ENCODE peak calls at places on chromosomes 13 and 19, in eight cellular contexts. T, N, F, D, G, R, M and E are unnamed samples.

GRCh38 chr13:101425623-101426022 is 9.3 kb upstream of the NALCN start:
- DNase-seq in T (no peak), N (no peak), F (no peak), D (no peak), G (no peak), R (no peak), M (no peak), E (no peak)

GRCh38 chr13:44842158-44842557 is 147.1 kb downstream of the NUFIP1 start:
- DNase-seq in T (no peak), N (no peak), F (no peak), D (no peak), G (no peak), R (no peak), M (no peak), E (no peak)

GRCh38 chr13:110134801-110135200 is 172.2 kb downstream of the COL4A1 start:
- DNase-seq in T (peak; percentile 67), N (no peak), F (no peak), D (no peak), G (no peak), R (no peak), M (no peak), E (peak; percentile 74)

GRCh38 chr13:94308808-94309207 is 170.7 kb downstream of the DCT start:
- DNase-seq in T (no peak), N (no peak), F (no peak), D (no peak), G (no peak), R (no peak), M (no peak), E (no peak)

GRCh38 chr19:30152510-30153291 is 210.7 kb downstream of the URI1 start:
- DNase-seq in T (no peak), N (no peak), F (no peak), D (no peak), G (no peak), R (no peak), M (no peak), E (no peak)

GRCh38 chr13:52048516-52048915 is 24.0 kb downstream of the UTP14C start:
- DNase-seq in T (no peak), N (no peak), F (no peak), D (no peak), G (no peak), R (no peak), M (no peak), E (no peak)

GRCh38 chr13:42094641-42095040 is 46.2 kb downstream of the DGKH start:
- DNase-seq in T (no peak), N (no peak), F (no peak), D (no peak), G (no peak), R (no peak), M (no peak), E (no peak)

GRCh38 chr13:30377312-30377685 is 45.0 kb upstream of the UBE2L5 start:
- DNase-seq in T (no peak), N (no peak), F (no peak), D (no peak), G (no peak), R (no peak), M (no peak), E (no peak)

GRCh38 chr19:536031-536880 is 4.7 kb downstream of the CDC34 start:
- DNase-seq in T (no peak), N (no peak), F (no peak), D (no peak), G (no peak), R (peak; percentile 23), M (no peak), E (no peak)

GRCh38 chr19:52219611-52220010 is 29.8 kb downstream of the PPP2R1A start:
- DNase-seq in T (no peak), N (no peak), F (no peak), D (peak; percentile 47), G (no peak), R (no peak), M (peak; percentile 7), E (no peak)

GRCh38 chr19:7679017-7679720 is 1.5 kb upstream of the TRAPPC5 start:
- DNase-seq in T (no peak), N (no peak), F (no peak), D (no peak), G (no peak), R (no peak), M (no peak), E (no peak)

GRCh38 chr13:25170554-25171107 is 1.5 kb downstream of the AMER2 start:
- DNase-seq in T (no peak), N (no peak), F (no peak), D (no peak), G (no peak), R (no peak), M (no peak), E (peak; percentile 18)

GRCh38 chr13:94525781-94526180 is 46.3 kb upstream of the DCT start:
- DNase-seq in T (no peak), N (no peak), F (no peak), D (no peak), G (no peak), R (no peak), M (no peak), E (no peak)

GRCh38 chr19:860481-861098 is 1.1 kb downstream of the CFD start:
- DNase-seq in T (peak; percentile 77), N (no peak), F (peak; percentile 70), D (no peak), G (peak; percentile 60), R (peak; percentile 71), M (peak; percentile 59), E (no peak)

GRCh38 chr19:38685666-38686529 is 38.4 kb downstream of the ACTN4 start:
- DNase-seq in T (no peak), N (no peak), F (peak; percentile 44), D (no peak), G (no peak), R (no peak), M (no peak), E (no peak)

GRCh38 chr19:38684078-38684861 is 36.8 kb downstream of the ACTN4 start:
- DNase-seq in T (peak; percentile 91), N (peak; percentile 80), F (peak; percentile 63), D (no peak), G (peak; percentile 78), R (peak; percentile 69), M (peak; percentile 64), E (peak; percentile 86)

GRCh38 chr19:38687837-38688378 is 40.5 kb downstream of the ACTN4 start:
- DNase-seq in T (no peak), N (no peak), F (no peak), D (no peak), G (no peak), R (no peak), M (no peak), E (no peak)

GRCh38 chr19:38684862-38685665 is 37.6 kb downstream of the ACTN4 start:
- DNase-seq in T (no peak), N (no peak), F (no peak), D (no peak), G (no peak), R (no peak), M (no peak), E (no peak)

DNA sequence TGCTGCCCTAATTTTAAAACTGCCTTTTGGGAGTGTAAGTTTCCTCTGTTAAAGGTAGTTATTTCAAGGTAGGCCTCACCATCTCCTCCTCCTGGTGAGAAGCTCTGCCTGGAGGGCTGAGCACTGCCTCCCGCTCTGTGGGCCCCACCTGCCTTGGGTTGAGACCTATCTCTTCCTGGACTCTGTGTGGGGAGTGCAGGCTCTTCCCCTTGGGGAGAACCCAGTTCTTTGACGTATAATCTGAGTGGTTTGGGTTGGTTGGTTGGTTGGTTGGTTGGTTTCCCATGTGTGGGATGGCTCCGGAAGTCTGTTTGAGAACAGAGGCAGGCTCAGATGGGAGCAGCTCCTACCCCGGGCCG is 39.1 kb downstream of the ACTN4 start:
- DNase-seq in T (no peak), N (no peak), F (no peak), D (no peak), G (no peak), R (no peak), M (no peak), E (no peak)
- TF ChIP-seq POLR2A in T (no peak), N (no peak), F (no peak), D (no peak), G (no peak), R (no peak), M (no peak), E (no peak)

GRCh38 chr19:4065430-4066175 is 1.1 kb downstream of the ZBTB7A start:
- DNase-seq in T (peak; percentile 98), N (peak; percentile 97), F (peak; percentile 98), D (peak; percentile 97), G (peak; percentile 97), R (peak; percentile 97), M (peak; percentile 97), E (peak; percentile 98)

GRCh38 chr19:4062576-4063368 is 3.9 kb downstream of the ZBTB7A start:
- DNase-seq in T (no peak), N (peak; percentile 27), F (no peak), D (no peak), G (no peak), R (peak; percentile 35), M (no peak), E (no peak)

GRCh38 chr19:4064551-4065260 is 2.0 kb downstream of the ZBTB7A start:
- DNase-seq in T (peak; percentile 72), N (peak; percentile 73), F (peak; percentile 52), D (no peak), G (no peak), R (peak; percentile 79), M (peak; percentile 56), E (peak; percentile 78)

GRCh38 chr19:4063369-4064072 is 3.2 kb downstream of the ZBTB7A start:
- DNase-seq in T (no peak), N (no peak), F (peak; percentile 35), D (no peak), G (no peak), R (peak; percentile 41), M (no peak), E (peak; percentile 69)

GRCh38 chr19:4064073-4064550 is 2.6 kb downstream of the ZBTB7A start:
- DNase-seq in T (no peak), N (no peak), F (peak; percentile 51), D (no peak), G (no peak), R (peak; percentile 75), M (no peak), E (no peak)
- H3K4me1 ChIP-seq in T (peaks cover 66% of the 10 kb centered on the region), N (peaks cover 11% of the 10 kb centered on the region), F (peaks cover 64% of the 10 kb centered on the region), D (peaks cover 68% of the 10 kb centered on the region), G (peaks cover 46% of the 10 kb centered on the region), R (peaks cover 40% of the 10 kb centered on the region), M (peaks cover 65% of the 10 kb centered on the region), E (peaks cover 61% of the 10 kb centered on the region)

DNA sequence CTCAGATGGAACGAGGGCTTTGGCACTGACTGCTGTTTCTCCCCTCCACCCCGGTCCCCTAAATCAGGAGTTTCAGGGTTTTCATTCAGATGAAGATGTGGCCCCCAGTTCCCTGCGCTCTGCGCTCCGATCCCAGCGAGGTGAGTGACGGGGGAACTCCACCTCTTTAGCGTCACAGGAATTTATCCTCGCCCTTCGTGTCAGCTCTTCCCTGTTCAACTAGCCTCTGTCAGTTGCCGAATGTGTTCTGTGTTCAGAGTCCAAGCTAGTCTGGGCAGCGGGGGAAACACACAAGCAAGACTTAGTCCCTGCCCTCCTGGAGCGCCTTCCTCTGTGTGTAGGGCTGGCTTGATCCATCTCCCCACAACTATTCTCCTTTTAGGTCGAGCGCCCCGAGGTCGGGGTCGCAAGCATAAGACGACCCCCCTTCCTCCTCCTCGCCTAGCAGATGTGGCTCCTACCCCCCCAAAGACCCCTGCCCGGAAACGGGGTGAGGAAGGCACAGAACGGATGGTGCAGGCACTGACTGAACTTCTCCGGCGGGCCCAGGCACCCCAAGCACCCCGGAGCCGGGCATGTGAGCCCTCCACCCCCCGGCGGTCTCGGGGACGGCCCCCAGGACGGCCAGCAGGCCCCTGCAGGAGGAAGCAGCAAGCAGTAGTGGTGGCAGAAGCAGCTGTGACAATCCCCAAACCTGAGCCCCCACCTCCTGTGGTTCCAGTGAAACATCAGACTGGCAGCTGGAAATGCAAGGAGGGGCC is 1.8 kb downstream of the KMT2B start:
- DNase-seq in T (no peak), N (no peak), F (no peak), D (no peak), G (no peak), R (peak; percentile 33), M (no peak), E (no peak)
- TF ChIP-seq POLR2A in T (no peak), N (no peak), F (no peak), D (no peak), G (no peak), R (no peak), M (no peak), E (no peak)

GRCh38 chr13:98184796-98185195 is 7.7 kb upstream of the RNF113B start:
- DNase-seq in T (no peak), N (no peak), F (no peak), D (no peak), G (no peak), R (no peak), M (no peak), E (no peak)
- H3K4me1 ChIP-seq in T (peaks cover 13% of the 10 kb centered on the region), N (no peaks in the 10 kb centered on the region), F (peaks cover 43% of the 10 kb centered on the region), D (peaks cover 3% of the 10 kb centered on the region), G (no peaks in the 10 kb centered on the region), R (no peaks in the 10 kb centered on the region), M (peaks cover 55% of the 10 kb centered on the region), E (peaks cover 36% of the 10 kb centered on the region)